ENCODE peak calls at places on chromosomes 4 and X, in nine cellular contexts. N is B cell; Q is activated CD8-positive, alpha-beta T cell treated with anti-CD3 and anti-CD28 coated beads, Interleukin-2, amount 10 ng/mL, durations not matched to agents 7 days and 5 days; A is head of caudate nucleus; F is sciatic nerve; J is NCI-H2081; Z is activated naive CD4-positive, alpha-beta T cell treated with anti-CD3 and anti-CD28 coated beads, Interleukin-2, amount 50 U/mL, for 16 hours; K is left ventricle myocardium inferior; T is HTR-8/SVneo. M is an unnamed sample.

GRCh38 chr4:911871-912490 is 20.1 kb downstream of the GAK start:
- DNase-seq in J (no peak), Q (no peak), T (no peak), A (no peak), F (no peak), Z (no peak), N (no peak), K (no peak), M (no peak)

GRCh38 chr4:92122911-92123310 is 180.9 kb upstream of the GRID2 start:
- DNase-seq in F (no peak), K (no peak), Z (no peak), J (no peak), A (no peak), T (no peak), N (no peak), Q (no peak), M (no peak)

GRCh38 chrX:2498781-2499302 is 1.9 kb downstream of the DHRSX start:
- DNase-seq in Z (no peak), F (peak; percentile 57), T (no peak), A (peak; percentile 21), Q (no peak), J (no peak), N (no peak), K (no peak), M (no peak)

GRCh38 chr4:110654254-110654635 is 31.4 kb upstream of the PITX2 start:
- DNase-seq in Q (no peak), J (no peak), K (no peak), A (no peak), N (no peak), F (no peak), T (no peak), Z (no peak), M (no peak)

GRCh38 chrX:143634701-143635442 is 1.0 kb downstream of the SLITRK4 start:
- DNase-seq in F (no peak), N (no peak), K (no peak), Z (no peak), T (no peak), A (peak; percentile 18), Q (no peak), J (peak; percentile 13), M (no peak)

GRCh38 chr4:3465698-3466671 is 2.9 kb downstream of the DOK7 start:
- DNase-seq in T (no peak), F (no peak), J (no peak), Q (no peak), N (no peak), A (no peak), K (peak; percentile 31), Z (no peak), M (no peak)

GRCh38 chrX:71618303-71618721 is at the start of gene CXCR3:
- DNase-seq in T (no peak), Z (peak; percentile 53), A (no peak), N (peak; percentile 40), K (peak; percentile 37), F (no peak), J (no peak), Q (peak; percentile 84), M (no peak)

GRCh38 chr4:1278336-1278670 is 11.4 kb upstream of the MAEA start:
- DNase-seq in Q (no peak), F (no peak), A (no peak), Z (no peak), K (no peak), T (no peak), J (no peak), N (no peak), M (no peak)

GRCh38 chr4:102321260-102321991 is 23.9 kb downstream of the SLC39A8 start:
- DNase-seq in Q (no peak), J (no peak), K (no peak), F (no peak), A (no peak), Z (no peak), N (no peak), T (no peak), M (no peak)

GRCh38 chr4:55121246-55121645 is 4.1 kb downstream of the KDR start:
- DNase-seq in K (no peak), Q (no peak), F (no peak), N (no peak), T (no peak), A (no peak), J (no peak), Z (no peak), M (no peak)

GRCh38 chr4:14084598-14084997 is 457.1 kb upstream of the BOD1L1 start:
- DNase-seq in N (no peak), F (no peak), A (no peak), J (no peak), Z (no peak), Q (no peak), K (no peak), T (no peak), M (no peak)

GRCh38 chrX:5236096-5236495 is 992.6 kb downstream of the NLGN4X start:
- DNase-seq in A (no peak), K (no peak), Q (no peak), J (peak; percentile 35), N (no peak), T (no peak), Z (no peak), F (no peak), M (no peak)

GRCh38 chr4:83356899-83357661 is 22.4 kb upstream of the HPSE start:
- DNase-seq in T (peak; percentile 35), N (no peak), Q (no peak), K (no peak), F (no peak), A (no peak), Z (no peak), J (no peak), M (no peak)

GRCh38 chrX:56788717-56789122 is 59.7 kb downstream of the NBDY start:
- DNase-seq in A (no peak), Z (no peak), Q (no peak), T (no peak), K (no peak), N (peak; percentile 70), F (peak; percentile 50), J (no peak), M (no peak)

GRCh38 chr4:38283724-38284123 is 323.5 kb downstream of the PTTG2 start:
- DNase-seq in Q (no peak), N (no peak), K (no peak), J (no peak), F (no peak), A (no peak), T (no peak), Z (no peak), M (no peak)

GRCh38 chrX:39772057-39772832 is 325.5 kb downstream of the BCOR start:
- DNase-seq in N (no peak), A (no peak), J (no peak), Z (peak; percentile 74), F (no peak), T (no peak), K (no peak), Q (peak; percentile 48), M (no peak)

GRCh38 chr4:170015285-170015684 is 10.9 kb downstream of the MFAP3L start:
- DNase-seq in J (no peak), Z (no peak), A (peak; percentile 80), Q (no peak), T (no peak), F (no peak), K (no peak), N (no peak), M (no peak)

GRCh38 chr4:121951570-121952110 is at the start of gene TRPC3:
- DNase-seq in J (peak; percentile 2), Q (peak; percentile 37), F (peak; percentile 60), A (peak; percentile 17), Z (peak; percentile 37), N (peak; percentile 48), K (peak; percentile 23), T (peak; percentile 32), M (peak; percentile 83)

GRCh38 chrX:41705680-41706374 is 17.1 kb downstream of the GPR34 start:
- DNase-seq in T (no peak), Q (no peak), Z (no peak), N (peak; percentile 43), K (no peak), F (no peak), A (no peak), J (no peak), M (no peak)

GRCh38 chr4:2537011-2537830 is 774 bp downstream of the FAM193A start:
- DNase-seq in T (no peak), F (peak; percentile 74), A (peak; percentile 36), Q (peak; percentile 60), J (peak; percentile 75), K (peak; percentile 37), Z (peak; percentile 64), N (peak; percentile 79), M (peak; percentile 87)

GRCh38 chr4:8643986-8644385 is 51.4 kb downstream of the CPZ start:
- DNase-seq in J (no peak), Q (no peak), K (no peak), T (no peak), A (no peak), Z (no peak), F (peak; percentile 51), N (no peak), M (peak; percentile 85)

GRCh38 chr4:72552447-72552846 is 16.6 kb downstream of the ADAMTS3 start:
- DNase-seq in N (no peak), Z (no peak), Q (no peak), T (no peak), A (no peak), J (no peak), K (no peak), F (no peak), M (no peak)

GRCh38 chrX:103513476-103514108 is 5.7 kb downstream of the RAB40A start:
- DNase-seq in Q (no peak), K (no peak), F (no peak), N (no peak), Z (no peak), J (no peak), T (no peak), A (no peak), M (no peak)

GRCh38 chr4:2867758-2868491 is 24.3 kb downstream of the ADD1 start:
- DNase-seq in A (no peak), Z (no peak), N (no peak), F (no peak), Q (no peak), J (peak; percentile 68), T (no peak), K (peak; percentile 33), M (no peak)

GRCh38 chr4:114563536-114564315 is 34.9 kb upstream of the UGT8 start:
- DNase-seq in K (no peak), J (no peak), A (no peak), N (no peak), Z (no peak), T (no peak), F (no peak), Q (no peak), M (no peak)

GRCh38 chr4:26088433-26088928 is 174.5 kb downstream of the SMIM20 start:
- DNase-seq in Z (peak; percentile 21), F (no peak), A (no peak), T (no peak), Q (peak; percentile 35), J (no peak), N (peak; percentile 42), K (no peak), M (no peak)

GRCh38 chr4:1472911-1473518 is 66.8 kb upstream of the NKX1-1 start:
- DNase-seq in T (no peak), K (no peak), J (no peak), Z (peak; percentile 4), F (peak; percentile 41), Q (no peak), N (no peak), A (no peak), M (no peak)

GRCh38 chrX:103556941-103557340 is 28.4 kb upstream of the TCEAL4 start:
- DNase-seq in A (no peak), K (no peak), T (no peak), Z (no peak), F (no peak), J (peak; percentile 56), Q (no peak), N (no peak), M (no peak)

GRCh38 chr4:2135083-2135482 is 76.0 kb downstream of the NAT8L start:
- DNase-seq in T (peak; percentile 32), J (peak; percentile 42), F (no peak), K (no peak), N (no peak), Q (peak; percentile 69), Z (no peak), A (no peak), M (no peak)

GRCh38 chrX:86455495-86455894 is 307.2 kb downstream of the DACH2 start:
- DNase-seq in F (no peak), T (no peak), Q (no peak), J (no peak), K (no peak), A (no peak), Z (no peak), N (no peak), M (no peak)

GRCh38 chrX:99603076-99603814 is 806.8 kb downstream of the PCDH19 start:
- DNase-seq in N (no peak), F (no peak), K (no peak), A (no peak), J (no peak), T (no peak), Z (no peak), Q (no peak), M (no peak)

M was measured in osteocyte.